ENCODE peak calls at places on chromosomes 1 and 21, in four cellular contexts. B, U, X and T are unnamed samples.

GRCh38 chr1:37691497-37692077 is 729 bp upstream of the CDCA8 start:
- DNase-seq in B (peak; percentile 77), X (peak; percentile 10), U (peak; percentile 33), T (no peak)

GRCh38 chr1:237249120-237249519 is 207.1 kb downstream of the RYR2 start:
- DNase-seq in X (no peak), B (no peak), U (no peak), T (no peak)

GRCh38 chr1:182869241-182869666 is 30.1 kb downstream of the DHX9 start:
- DNase-seq in B (peak; percentile 7), X (no peak), U (no peak), T (no peak)

GRCh38 chr21:34667761-34668160 is 1.0 kb upstream of the CLIC6 start:
- DNase-seq in U (no peak), X (no peak), B (no peak), T (no peak)

GRCh38 chr1:35449334-35450008 is 107.7 kb downstream of the KIAA0319L start:
- DNase-seq in U (no peak), B (peak; percentile 22), X (no peak), T (no peak)

GRCh38 chr1:44784094-44785026 is 3.6 kb downstream of the BEST4 start:
- DNase-seq in B (no peak), U (no peak), X (no peak), T (no peak)

GRCh38 chr1:205962821-205963221 is 19.6 kb upstream of the SLC26A9 start:
- DNase-seq in B (no peak), U (no peak), X (no peak), T (no peak)

GRCh38 chr1:231611111-231611510 is 15.5 kb upstream of the DISC1 start:
- DNase-seq in B (no peak), U (no peak), X (no peak), T (no peak)

GRCh38 chr1:224809613-224810012 is 119.9 kb upstream of the DNAH14 start:
- DNase-seq in B (no peak), X (no peak), U (no peak), T (no peak)

GRCh38 chr1:111399792-111400610 is 27.5 kb downstream of the OVGP1 start:
- DNase-seq in U (peak; percentile 56), X (no peak), B (peak; percentile 80), T (no peak)

GRCh38 chr1:94614980-94615379 is 73.4 kb upstream of the F3 start:
- DNase-seq in X (no peak), B (no peak), U (no peak), T (no peak)